ENCODE peak calls at places on chromosomes 3 and 15, in seven cellular contexts. O is A549, F is colonic mucosa, W is gastrocnemius medialis, M is cardiac muscle cell, X is heart left ventricle, Z is astrocyte. T is an unnamed sample. For H3K4me1, the result is how much of the 10 kb centered on the place peaks cover.

GRCh38 chr3:117735481-117736101 is 1026.0 kb downstream of the TUSC7 start:
- DNase-seq in W (no peak), Z (peak), M (no peak), O (peak), X (no peak), F (no peak), T (no peak)

GRCh38 chr15:60591491-60592385 is 112.8 kb upstream of the ICE2 start:
- DNase-seq in W (peak), M (peak), F (peak), X (peak), Z (no peak), O (peak), T (peak)

GRCh38 chr3:129793356-129793755 is 100.2 kb downstream of the TMCC1 start:
- DNase-seq in O (no peak), X (no peak), Z (no peak), W (no peak), F (no peak), M (no peak), T (no peak)

GRCh38 chr3:138220242-138220641 is 33.1 kb downstream of the ARMC8 start:
- DNase-seq in M (no peak), O (no peak), X (no peak), W (no peak), F (no peak), Z (no peak), T (no peak)

GRCh38 chr3:194861375-194861774 is 175.7 kb downstream of the FAM43A start:
- DNase-seq in X (no peak), W (no peak), M (no peak), O (no peak), Z (no peak), F (no peak), T (no peak)

GRCh38 chr3:45204136-45204535 is 22.0 kb downstream of the TMEM158 start:
- DNase-seq in O (no peak), M (no peak), F (no peak), Z (peak), W (no peak), X (no peak), T (no peak)

GRCh38 chr3:189258261-189258660 is 86.5 kb downstream of the TPRG1 start:
- DNase-seq in W (no peak), X (peak), O (no peak), M (no peak), Z (no peak), F (no peak), T (peak)

GRCh38 chr3:125002414-125002811 is 53.4 kb downstream of the HEG1 start:
- DNase-seq in X (no peak), W (no peak), M (peak), Z (no peak), O (no peak), F (no peak), T (no peak)

GRCh38 chr3:5205165-5205941 is 17.8 kb downstream of the EDEM1 start:
- DNase-seq in M (no peak), W (no peak), X (no peak), F (no peak), O (no peak), Z (peak), T (no peak)

GRCh38 chr3:31534036-31534435 is 1.3 kb downstream of the STT3B start:
- DNase-seq in F (peak), O (peak), M (peak), W (no peak), Z (peak), X (no peak), T (no peak)

GRCh38 chr3:113804701-113805100 is 33.9 kb upstream of the GRAMD1C start:
- DNase-seq in O (no peak), X (no peak), W (no peak), M (no peak), F (no peak), Z (no peak), T (no peak)

GRCh38 chr3:163058190-163058854 is 1561.7 kb downstream of the OTOL1 start:
- DNase-seq in O (no peak), X (peak), F (peak), M (no peak), W (no peak), Z (no peak), T (no peak)

GRCh38 chr3:46979958-46980497 is 562 bp downstream of the NBEAL2 start:
- DNase-seq in W (no peak), Z (no peak), X (peak), F (peak), M (peak), O (no peak), T (peak)

GRCh38 chr15:64754663-64755426 is 20.5 kb downstream of the RBPMS2 start:
- DNase-seq in W (no peak), Z (no peak), F (no peak), M (no peak), O (no peak), X (no peak), T (no peak)

GRCh38 chr3:143439785-143440184 is 320.2 kb downstream of the CHST2 start:
- DNase-seq in Z (no peak), W (no peak), X (no peak), O (no peak), F (no peak), M (no peak), T (no peak)

GRCh38 chr15:36897834-36898233 is 202.5 kb downstream of the MEIS2 start:
- DNase-seq in X (no peak), F (no peak), O (no peak), W (no peak), Z (no peak), M (no peak), T (peak)

GRCh38 chr3:188345223-188345622 is 191.3 kb downstream of the LPP start:
- DNase-seq in O (no peak), Z (peak), X (no peak), F (no peak), M (no peak), W (no peak), T (no peak)

GRCh38 chr3:112973325-112974177 is 1.4 kb downstream of the CD200R1 start:
- DNase-seq in F (no peak), Z (no peak), X (no peak), M (no peak), O (no peak), W (no peak), T (no peak)

GRCh38 chr3:172726370-172726769 is 15.5 kb upstream of the NCEH1 start:
- DNase-seq in Z (no peak), F (no peak), M (no peak), O (no peak), W (no peak), X (no peak), T (no peak)

GRCh38 chr15:65931221-65931620 is 61.9 kb downstream of the RAB11A start:
- DNase-seq in X (no peak), W (no peak), O (no peak), M (no peak), Z (no peak), F (no peak), T (no peak)

GRCh38 chr3:78978037-78978436 is 789.8 kb downstream of the ROBO1 start:
- DNase-seq in F (no peak), X (no peak), M (no peak), O (peak), Z (no peak), W (no peak), T (no peak)

GRCh38 chr3:25433868-25434267 is 5.8 kb downstream of the RARB start:
- DNase-seq in F (no peak), O (no peak), Z (no peak), X (no peak), M (no peak), W (no peak), T (no peak)

GRCh38 chr3:135576786-135577185 is 388.7 kb upstream of the PPP2R3A start:
- DNase-seq in M (no peak), Z (no peak), F (no peak), X (no peak), O (no peak), W (no peak), T (no peak)

GRCh38 chr3:193921480-193921879 is 214.5 kb upstream of the HES1 start:
- DNase-seq in X (no peak), F (no peak), W (no peak), Z (no peak), O (no peak), M (no peak), T (no peak)

GRCh38 chr15:99438691-99439523 is 126.9 kb upstream of the MEF2A start:
- DNase-seq in X (no peak), O (no peak), F (no peak), Z (no peak), W (no peak), M (no peak), T (peak)

GRCh38 chr15:45449878-45450277 is 71.5 kb upstream of the GATM start:
- DNase-seq in M (no peak), Z (no peak), O (no peak), X (no peak), F (peak), W (no peak), T (no peak)

GRCh38 chr15:33279613-33280205 is 31.1 kb upstream of the RYR3 start:
- DNase-seq in F (no peak), W (no peak), O (peak), M (no peak), Z (peak), X (no peak), T (no peak)

GRCh38 chr3:71537211-71537611 is 46.3 kb downstream of the FOXP1 start:
- DNase-seq in X (no peak), F (no peak), W (no peak), O (peak), Z (peak), M (no peak), T (no peak)

GRCh38 chr3:126083511-126083912 is 412 bp downstream of the SLC41A3 start:
- DNase-seq in X (no peak), O (peak), W (no peak), Z (peak), F (peak), M (peak), T (peak)

GRCh38 chr3:108001457-108001856 is 89.4 kb downstream of the CD47 start:
- DNase-seq in Z (no peak), X (no peak), F (peak), W (no peak), O (no peak), M (no peak), T (no peak)

GRCh38 chr15:94607176-94607654 is 375.9 kb downstream of the MCTP2 start:
- DNase-seq in M (no peak), O (no peak), Z (no peak), F (no peak), W (peak), X (peak), T (no peak)

GRCh38 chr3:8702560-8702959 is 31.0 kb upstream of the CAV3 start:
- DNase-seq in O (no peak), W (no peak), F (no peak), M (no peak), Z (no peak), X (no peak), T (peak)

GRCh38 chr15:77682564-77682963 is 49.9 kb upstream of the LINGO1 start:
- DNase-seq in F (no peak), Z (no peak), M (peak), O (no peak), X (no peak), W (no peak), T (no peak)

GRCh38 chr15:65081270-65081669 is 4.7 kb downstream of the KBTBD13 start:
- DNase-seq in Z (no peak), M (peak), X (no peak), W (no peak), O (no peak), F (no peak), T (no peak)

GRCh38 chr3:56855856-56856538 is 54.2 kb upstream of the ARHGEF3 start:
- DNase-seq in O (no peak), X (no peak), W (no peak), Z (no peak), M (peak), F (peak), T (peak)

GRCh38 chr15:61157933-61158332 is 71.2 kb downstream of the RORA start:
- DNase-seq in O (no peak), X (peak), W (peak), Z (no peak), M (no peak), F (peak), T (no peak)

GRCh38 chr15:60592386-60593339 is 113.7 kb upstream of the ICE2 start:
- DNase-seq in W (peak), M (peak), F (peak), X (peak), O (peak), Z (peak), T (peak)

GRCh38 chr15:56805466-56806146 is 72.3 kb upstream of the ZNF280D start:
- DNase-seq in F (no peak), O (peak), X (no peak), M (no peak), W (peak), Z (peak), T (peak)

GRCh38 chr3:54556630-54557029 is 371.2 kb downstream of the LRTM1 start:
- DNase-seq in W (no peak), F (no peak), M (no peak), O (no peak), Z (no peak), X (no peak), T (no peak)

GRCh38 chr15:30921106-30921505 is 17.4 kb downstream of the FAN1 start:
- DNase-seq in F (no peak), O (no peak), M (no peak), X (no peak), W (no peak), Z (no peak), T (no peak)
- H3K4me1 ChIP-seq in F (under half), O (under half), M (under half), X (under half), W (under half), Z (under half), T (under half)

DNA sequence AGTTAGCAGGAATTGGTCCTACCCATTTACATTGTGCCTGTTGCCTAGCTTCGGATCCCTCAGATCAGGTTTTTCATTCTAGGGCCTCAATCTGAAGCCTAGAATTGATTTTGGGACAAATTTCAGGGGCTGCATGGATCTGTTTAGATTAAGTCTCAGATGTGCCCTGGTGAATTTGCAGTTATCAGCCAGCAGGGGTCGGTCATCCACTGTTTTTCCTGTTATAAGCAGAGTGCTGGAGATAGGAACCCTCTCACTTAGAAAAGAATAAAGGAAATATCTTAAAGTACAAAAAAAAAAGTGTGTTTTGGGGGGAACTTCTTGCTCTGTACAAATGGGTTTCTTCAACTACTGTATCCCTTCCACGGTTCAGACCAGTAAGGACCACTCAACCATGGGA is 212.5 kb downstream of the BCHE start:
- DNase-seq in W (no peak), F (no peak), X (no peak), Z (no peak), M (no peak), O (no peak), T (no peak)
- TF ChIP-seq CTCF in W (no peak), F (peak), X (no peak), Z (peak), M (peak), O (no peak), T (peak)

GRCh38 chr15:84987949-84988624 is 6.4 kb downstream of the PDE8A start:
- DNase-seq in O (no peak), F (no peak), W (no peak), M (no peak), Z (no peak), X (no peak), T (no peak)

GRCh38 chr15:84996055-84996454 is 14.4 kb downstream of the PDE8A start:
- DNase-seq in F (no peak), Z (no peak), W (no peak), M (no peak), X (no peak), O (no peak), T (no peak)

GRCh38 chr15:84988909-84989644 is 7.4 kb downstream of the PDE8A start:
- DNase-seq in O (no peak), X (no peak), W (no peak), F (no peak), M (no peak), Z (no peak), T (peak)

GRCh38 chr15:84991313-84991712 is 9.7 kb downstream of the PDE8A start:
- DNase-seq in W (no peak), O (no peak), M (no peak), X (no peak), Z (no peak), F (no peak), T (no peak)

DNA sequence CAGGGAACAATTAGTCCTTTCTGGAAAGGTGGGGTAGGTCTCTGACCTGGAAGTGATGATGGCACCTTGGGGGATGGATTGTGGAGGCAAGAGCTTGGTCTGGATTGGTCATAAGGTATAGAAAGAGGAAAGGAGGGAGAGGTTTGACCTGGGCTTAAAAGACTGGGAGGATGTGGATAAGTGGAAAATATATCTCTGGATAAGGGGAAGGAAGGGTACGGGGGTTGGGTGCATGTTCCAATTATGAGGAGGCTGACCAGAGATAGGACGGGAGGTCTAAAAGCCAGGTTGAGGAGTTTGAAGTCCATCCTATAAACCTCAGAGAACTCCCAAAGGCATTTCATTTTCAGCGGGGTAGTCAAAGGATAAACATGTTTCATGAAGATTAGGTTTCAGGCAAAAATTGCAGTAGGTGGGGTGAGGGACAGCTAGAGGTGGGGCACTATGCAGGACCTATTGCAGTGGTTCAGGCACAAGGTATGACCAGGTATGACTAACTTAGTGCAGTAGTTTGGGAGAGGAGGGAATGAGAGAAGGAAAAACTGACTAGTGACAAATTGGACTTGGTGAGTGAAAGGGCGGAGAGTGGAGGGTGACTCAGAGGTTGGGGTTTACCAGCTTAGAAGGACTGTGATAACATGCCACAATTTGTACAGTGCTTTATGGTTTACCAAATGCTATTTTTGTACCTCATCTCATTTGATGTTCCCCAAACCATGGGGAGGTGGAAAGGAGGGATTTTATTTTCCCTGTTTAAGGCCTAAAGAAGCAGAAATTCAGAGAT is 10.7 kb downstream of the PDE8A start:
- DNase-seq in W (no peak), Z (peak), X (no peak), O (peak), F (peak), M (no peak), T (no peak)
- H3K4me1 ChIP-seq in W (under half), Z (under half), X (under half), O (half or more), F (under half), M (under half), T (under half)

GRCh38 chr3:127547761-127548605 is 42.5 kb downstream of the TPRA1 start:
- DNase-seq in M (peak), W (peak), O (peak), Z (peak), F (peak), X (peak), T (peak)
- TF ChIP-seq CTCF in M (peak), W (peak), O (peak), Z (no peak), F (peak), X (peak), T (peak)

DNA sequence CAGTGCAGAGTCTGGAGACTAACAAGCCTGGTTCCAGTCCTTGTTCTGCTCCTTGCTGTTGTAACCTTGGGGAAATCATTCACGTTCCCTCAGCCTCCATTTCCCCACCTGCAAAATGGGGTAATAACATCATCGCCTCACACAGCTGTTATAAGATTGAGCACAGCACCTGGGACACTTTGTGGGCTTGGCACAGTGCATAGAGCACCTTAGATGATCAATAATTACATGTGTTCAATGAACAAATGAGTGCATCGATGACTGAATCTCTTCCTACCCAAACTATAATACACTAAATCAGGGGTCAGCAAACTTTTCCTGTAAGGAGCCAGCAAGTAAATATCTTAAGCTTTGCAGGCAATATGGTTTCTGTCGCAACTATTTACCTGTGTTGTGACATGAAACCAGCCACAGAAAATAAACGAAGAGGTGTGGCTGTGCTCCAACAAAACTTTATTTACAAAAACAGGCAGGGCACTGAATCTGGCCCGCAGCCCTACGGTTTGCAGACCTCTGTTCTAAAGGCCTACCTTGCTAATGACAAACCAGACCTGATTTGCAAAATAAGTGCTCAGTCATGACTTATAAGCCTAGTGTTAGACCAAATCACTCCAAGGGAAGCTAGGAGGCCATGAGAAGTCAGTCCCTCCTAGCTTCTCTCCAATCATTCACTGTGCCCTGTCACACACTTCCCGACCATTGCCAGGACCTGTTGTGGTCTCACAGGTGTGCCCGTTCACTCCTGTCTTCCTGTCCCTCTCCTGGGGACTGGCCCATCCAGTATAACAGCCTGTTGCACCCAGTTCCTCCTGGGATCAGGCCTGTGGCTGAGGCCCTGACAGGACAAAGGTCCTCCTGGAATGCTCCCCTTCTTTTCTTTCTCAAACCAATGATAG is 149.4 kb upstream of the WNT5A start:
- DNase-seq in M (no peak), Z (no peak), X (no peak), O (no peak), W (no peak), F (peak), T (no peak)
- H3K4me1 ChIP-seq in M (under half), Z (under half), X (under half), O (under half), W (under half), F (under half), T (under half)

GRCh38 chr15:96515391-96515790 is 184.9 kb downstream of the NR2F2 start:
- DNase-seq in W (no peak), O (no peak), Z (no peak), F (no peak), X (no peak), M (no peak), T (no peak)
- TF ChIP-seq CTCF in W (no peak), O (no peak), Z (no peak), F (no peak), X (no peak), M (no peak), T (no peak)

T was measured in endodermal cell.